ENCODE peak calls at places on chromosomes 6 and 20, in seven cellular contexts. T, L, E, I, Q, D and Z are unnamed samples.

GRCh38 chr20:1323256-1323655 is 5.7 kb downstream of the SDCBP2 start:
- DNase-seq in L (no peak), E (no peak), D (no peak), I (no peak), Q (no peak), T (no peak), Z (no peak)

GRCh38 chr6:34392497-34393190 is at the start of gene NUDT3:
- DNase-seq in Q (peak), D (peak), L (peak), I (peak), E (peak), T (peak), Z (peak)

GRCh38 chr20:10090588-10091166 is 55.9 kb downstream of the ANKEF1 start:
- DNase-seq in T (peak), D (no peak), E (peak), I (peak), L (peak), Q (peak), Z (no peak)

GRCh38 chr6:162541019-162541601 is 186.5 kb downstream of the PRKN start:
- DNase-seq in L (no peak), E (no peak), I (no peak), Q (no peak), D (no peak), T (no peak), Z (no peak)

GRCh38 chr20:46568570-46569129 is 18.2 kb upstream of the OCSTAMP start:
- DNase-seq in Q (no peak), D (no peak), E (peak), L (peak), I (peak), T (peak), Z (no peak)

GRCh38 chr6:94361304-94362060 is 942.1 kb upstream of the EPHA7 start:
- DNase-seq in L (no peak), T (no peak), D (no peak), Q (no peak), E (no peak), I (no peak), Z (no peak)

GRCh38 chr6:7750183-7750582 is 24.3 kb downstream of the BMP6 start:
- DNase-seq in T (no peak), D (no peak), Q (no peak), I (no peak), L (no peak), E (no peak), Z (no peak)

GRCh38 chr6:328924-329323 is 36.6 kb downstream of the DUSP22 start:
- DNase-seq in T (no peak), I (no peak), L (no peak), E (no peak), Q (peak), D (no peak), Z (no peak)

GRCh38 chr6:2791124-2792050 is 26.2 kb downstream of the WRNIP1 start:
- DNase-seq in Q (peak), E (peak), T (peak), D (peak), I (peak), L (peak), Z (peak)

GRCh38 chr20:62498874-62499273 is 23.1 kb upstream of the GATA5 start:
- DNase-seq in T (no peak), I (no peak), L (no peak), E (no peak), D (no peak), Q (no peak), Z (no peak)

GRCh38 chr6:30615219-30615957 is 1.7 kb downstream of the PPP1R10 start:
- DNase-seq in I (peak), T (peak), E (no peak), D (no peak), Q (peak), L (peak), Z (no peak)

GRCh38 chr6:27785297-27785696 is 126.9 kb downstream of the OR2B2 start:
- DNase-seq in T (no peak), Q (no peak), D (no peak), I (no peak), L (no peak), E (no peak), Z (no peak)

GRCh38 chr6:121436966-121437756 is 1.7 kb downstream of the GJA1 start:
- DNase-seq in D (no peak), I (peak), Q (no peak), E (peak), L (peak), T (no peak), Z (no peak)

GRCh38 chr6:144104898-144105487 is 9.6 kb upstream of the SF3B5 start:
- DNase-seq in E (peak), Q (peak), L (peak), I (peak), T (peak), D (peak), Z (peak)

GRCh38 chr20:62567246-62568044 is 74.9 kb upstream of the SLCO4A1 start:
- DNase-seq in E (no peak), Q (no peak), L (no peak), I (no peak), T (no peak), D (no peak), Z (no peak)

GRCh38 chr6:51350308-51350904 is 531.7 kb downstream of the TFAP2B start:
- DNase-seq in L (no peak), Q (peak), I (no peak), E (no peak), T (no peak), D (no peak), Z (no peak)

GRCh38 chr6:138986578-138986977 is 1.5 kb downstream of the REPS1 start:
- DNase-seq in Q (no peak), E (no peak), T (no peak), L (no peak), I (no peak), D (no peak), Z (no peak)

GRCh38 chr20:8431538-8432434 is 299.7 kb downstream of the PLCB1 start:
- DNase-seq in D (no peak), L (no peak), T (no peak), Q (no peak), E (peak), I (no peak), Z (no peak)

GRCh38 chr6:169251371-169251802 is 2.3 kb downstream of the THBS2 start:
- DNase-seq in D (no peak), I (no peak), Q (no peak), T (no peak), L (no peak), E (no peak), Z (no peak)

GRCh38 chr6:128519931-128520435 is 416 bp downstream of the PTPRK start:
- DNase-seq in T (no peak), E (peak), Q (no peak), I (peak), L (peak), D (no peak), Z (no peak)

GRCh38 chr20:42589976-42590639 is 599.6 kb downstream of the PTPRT start:
- DNase-seq in D (no peak), L (no peak), Q (no peak), I (no peak), T (no peak), E (no peak), Z (no peak)

GRCh38 chr6:152355166-152355565 is 282.0 kb downstream of the SYNE1 start:
- DNase-seq in L (no peak), I (no peak), D (no peak), E (no peak), Q (no peak), T (no peak), Z (no peak)

GRCh38 chr6:167235005-167235404 is 56.1 kb upstream of the UNC93A start:
- DNase-seq in Q (no peak), T (no peak), I (no peak), L (no peak), E (peak), D (no peak), Z (no peak)

GRCh38 chr6:22612241-22612640 is 42.9 kb downstream of the HDGFL1 start:
- DNase-seq in L (no peak), I (no peak), T (no peak), D (no peak), E (peak), Q (no peak), Z (no peak)

GRCh38 chr6:137637161-137637560 is 143.0 kb upstream of the OLIG3 start:
- DNase-seq in Q (no peak), D (no peak), T (peak), E (no peak), L (peak), I (peak), Z (peak)

GRCh38 chr6:4413073-4413472 is 277.7 kb upstream of the ECI2 start:
- DNase-seq in L (no peak), D (no peak), Q (no peak), T (peak), I (no peak), E (no peak), Z (no peak)

GRCh38 chr6:88982720-88983119 is 19.3 kb upstream of the RNGTT start:
- DNase-seq in T (peak), L (no peak), I (peak), E (peak), Q (peak), D (peak), Z (peak)

GRCh38 chr6:43913388-43914271 is 143.6 kb downstream of the VEGFA start:
- DNase-seq in I (no peak), E (no peak), D (no peak), T (no peak), Q (no peak), L (no peak), Z (no peak)

GRCh38 chr6:36755435-36756348 is 58.1 kb downstream of the RAB44 start:
- DNase-seq in I (no peak), Q (peak), L (no peak), D (peak), T (no peak), E (no peak), Z (no peak)

GRCh38 chr6:169723991-169724553 is at the start of gene PHF10:
- DNase-seq in L (no peak), Q (peak), I (no peak), E (peak), D (no peak), T (no peak), Z (no peak)

GRCh38 chr6:170545405-170545804 is 7.7 kb downstream of the PSMB1 start:
- DNase-seq in D (no peak), I (no peak), E (no peak), T (no peak), L (no peak), Q (no peak), Z (no peak)

GRCh38 chr6:156988276-156989158 is 211.3 kb downstream of the ARID1B start:
- DNase-seq in E (peak), L (no peak), T (no peak), Q (peak), I (no peak), D (peak), Z (no peak)

GRCh38 chr6:86723729-86724128 is 213.6 kb upstream of the HTR1E start:
- DNase-seq in Q (no peak), D (no peak), T (no peak), E (no peak), I (no peak), L (no peak), Z (no peak)

GRCh38 chr20:46977909-46978588 is 83.4 kb downstream of the EYA2 start:
- DNase-seq in E (no peak), L (no peak), I (no peak), T (no peak), D (no peak), Q (no peak), Z (no peak)

GRCh38 chr6:165659945-165660862 is 2.8 kb downstream of the PDE10A start:
- DNase-seq in Q (no peak), L (no peak), E (peak), D (no peak), I (no peak), T (no peak), Z (no peak)
- H3K4me3 ChIP-seq in Q (no peak), L (peak), E (peak), D (no peak), I (peak), T (no peak), Z (peak)

GRCh38 chr6:107179004-107179403 is 63.7 kb upstream of the BEND3 start:
- DNase-seq in I (no peak), D (no peak), E (no peak), Q (peak), T (no peak), L (no peak), Z (no peak)
- TF ChIP-seq CTCF in I (no peak), D (no peak), E (peak), Q (peak), T (peak), L (no peak), Z (peak)

GRCh38 chr20:63968928-63969760 is 586 bp downstream of the ZNF512B start:
- DNase-seq in Q (no peak), E (peak), I (no peak), L (no peak), T (no peak), D (no peak), Z (no peak)
- H3K4me3 ChIP-seq in Q (peak), E (peak), I (peak), L (peak), T (peak), D (peak), Z (peak)

GRCh38 chr6:96089173-96089572 is 73.4 kb downstream of the FUT9 start:
- DNase-seq in E (no peak), T (no peak), I (no peak), Q (no peak), L (no peak), D (no peak), Z (no peak)
- TF ChIP-seq CTCF in E (peak), T (no peak), I (no peak), Q (peak), L (no peak), D (peak), Z (peak)

GRCh38 chr20:61253264-61253639 is 1.2 kb downstream of the CDH4 start:
- DNase-seq in Q (no peak), L (no peak), I (no peak), T (no peak), D (no peak), E (peak), Z (no peak)
- H3K4me3 ChIP-seq in Q (no peak), L (no peak), I (no peak), T (peak), D (no peak), E (no peak), Z (peak)

GRCh38 chr6:105789935-105790334 is 296.2 kb upstream of the PRDM1 start:
- DNase-seq in E (no peak), Q (no peak), T (no peak), D (no peak), I (no peak), L (no peak), Z (no peak)

GRCh38 chr6:105787747-105788146 is 298.4 kb upstream of the PRDM1 start:
- DNase-seq in T (no peak), Q (no peak), E (no peak), I (no peak), L (no peak), D (no peak), Z (no peak)

GRCh38 chr6:105791569-105792318 is 294.4 kb upstream of the PRDM1 start:
- DNase-seq in L (no peak), T (no peak), Q (peak), D (no peak), I (no peak), E (no peak), Z (no peak)

GRCh38 chr6:105793132-105793531 is 293.0 kb upstream of the PRDM1 start:
- DNase-seq in I (no peak), L (no peak), Q (peak), D (no peak), T (no peak), E (no peak), Z (no peak)

GRCh38 chr6:105790635-105791034 is 295.5 kb upstream of the PRDM1 start:
- DNase-seq in Q (peak), D (no peak), I (no peak), T (no peak), L (no peak), E (no peak), Z (no peak)
- TF ChIP-seq CTCF in Q (peak), D (no peak), I (no peak), T (no peak), L (no peak), E (peak), Z (peak)

GRCh38 chr6:32607263-32607987 is 17.8 kb upstream of the HLA-DRB1 start:
- DNase-seq in E (no peak), I (no peak), L (no peak), T (no peak), Q (no peak), D (no peak), Z (no peak)
- H3K4me3 ChIP-seq in E (no peak), I (no peak), L (no peak), T (no peak), Q (no peak), D (no peak), Z (no peak)

DNA sequence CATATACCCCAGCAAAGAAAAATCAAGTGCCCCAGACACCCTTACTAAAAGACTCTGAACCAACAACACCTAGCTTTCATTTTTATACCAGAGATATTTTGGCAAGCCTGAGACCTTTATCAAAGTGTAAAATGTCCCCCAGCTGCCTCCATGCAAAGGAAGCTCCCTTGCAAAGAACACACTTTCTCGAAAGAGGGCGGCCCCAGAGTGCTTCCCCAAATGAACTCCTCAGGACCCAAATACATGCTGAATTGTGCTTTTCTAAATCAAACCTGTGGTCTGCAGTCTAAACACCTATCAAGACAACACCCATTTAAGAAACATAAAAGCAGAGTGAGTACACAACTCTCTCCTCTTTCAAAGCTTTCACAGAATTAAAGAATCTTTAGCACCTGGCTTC is 485 bp downstream of the IPCEF1 start:
- DNase-seq in Q (no peak), I (no peak), L (no peak), E (no peak), T (no peak), D (no peak), Z (no peak)
- TF ChIP-seq CTCF in Q (no peak), I (no peak), L (no peak), E (no peak), T (no peak), D (no peak), Z (no peak)

DNA sequence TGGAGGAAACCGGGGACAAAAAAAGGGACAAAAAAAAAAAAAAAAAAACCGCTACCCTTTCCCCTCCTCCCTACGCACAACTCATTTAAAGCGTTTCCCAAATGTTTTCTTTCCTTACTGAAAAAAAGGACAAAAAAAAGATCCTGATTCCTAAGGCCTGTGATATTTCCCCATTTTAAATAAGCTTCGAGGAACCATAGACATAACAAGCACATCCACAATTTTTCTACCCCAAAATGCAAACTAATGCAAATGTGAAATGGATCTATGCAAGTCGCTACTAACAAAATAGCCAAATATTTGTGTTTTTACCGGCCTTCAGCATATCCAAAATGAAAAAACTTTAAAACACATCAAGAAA is 1.4 kb upstream of the ZNF217 start:
- DNase-seq in L (no peak), I (no peak), D (no peak), T (no peak), E (no peak), Q (no peak), Z (no peak)
- H3K4me3 ChIP-seq in L (no peak), I (no peak), D (peak), T (peak), E (peak), Q (peak), Z (peak)

DNA sequence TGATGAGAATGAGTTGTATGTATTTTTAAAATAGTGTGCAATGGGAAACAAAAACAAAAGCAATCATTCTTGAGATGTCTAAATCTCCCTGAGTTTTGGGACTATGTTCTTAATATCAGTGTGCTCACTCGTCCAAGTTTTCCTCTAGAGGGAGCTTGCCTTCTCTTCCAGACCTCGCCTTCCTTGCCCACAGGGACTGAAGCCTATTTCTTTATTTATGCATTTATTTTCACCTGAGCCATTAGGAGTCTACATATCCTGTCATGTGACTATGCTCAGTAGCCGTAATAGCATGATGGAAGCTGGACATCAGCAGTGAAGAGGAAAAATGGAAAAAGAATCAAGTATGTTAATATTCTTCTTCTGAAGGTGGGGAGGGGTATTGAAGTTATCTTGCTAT is 131.2 kb downstream of the SH3BGRL2 start:
- DNase-seq in Q (no peak), L (no peak), D (no peak), T (no peak), E (no peak), I (no peak), Z (peak)
- TF ChIP-seq CTCF in Q (no peak), L (no peak), D (no peak), T (peak), E (peak), I (no peak), Z (peak)